ENCODE peak calls at places on chromosomes 3 and 15, in nine cellular contexts. One of them, this sample, is unnamed.

GRCh38 chr15:101167366-101167790 is 84.5 kb downstream of the CHSY1 start:
- DNase-seq in ovary: no peak
- DNase-seq in CD4-positive, alpha-beta T cell: no peak
- DNase-seq in right cardiac atrium: no peak
- DNase-seq in psoas muscle: no peak
- DNase-seq in heart left ventricle: no peak
- DNase-seq in GM23248: no peak
- DNase-seq in dorsolateral prefrontal cortex: no peak
- DNase-seq in CD8-positive, alpha-beta memory T cell: no peak
- DNase-seq in this sample: no peak

GRCh38 chr3:25620508-25620907 is 44.2 kb downstream of the TOP2B start:
- DNase-seq in CD4-positive, alpha-beta T cell: no peak
- DNase-seq in dorsolateral prefrontal cortex: no peak
- DNase-seq in right cardiac atrium: no peak
- DNase-seq in CD8-positive, alpha-beta memory T cell: no peak
- DNase-seq in psoas muscle: no peak
- DNase-seq in ovary: no peak
- DNase-seq in heart left ventricle: no peak
- DNase-seq in GM23248: no peak
- DNase-seq in this sample: no peak

GRCh38 chr3:147361671-147362420 is 44.5 kb downstream of the ZIC4 start:
- DNase-seq in GM23248: peak; percentile 41
- DNase-seq in ovary: no peak
- DNase-seq in CD4-positive, alpha-beta T cell: no peak
- DNase-seq in CD8-positive, alpha-beta memory T cell: no peak
- DNase-seq in psoas muscle: peak; percentile 70
- DNase-seq in heart left ventricle: no peak
- DNase-seq in dorsolateral prefrontal cortex: no peak
- DNase-seq in right cardiac atrium: peak; percentile 37
- DNase-seq in this sample: peak; percentile 16

GRCh38 chr3:36164400-36164799 is 215.9 kb upstream of the STAC start:
- DNase-seq in CD8-positive, alpha-beta memory T cell: no peak
- DNase-seq in ovary: no peak
- DNase-seq in GM23248: no peak
- DNase-seq in psoas muscle: no peak
- DNase-seq in dorsolateral prefrontal cortex: no peak
- DNase-seq in right cardiac atrium: no peak
- DNase-seq in CD4-positive, alpha-beta T cell: no peak
- DNase-seq in heart left ventricle: no peak
- DNase-seq in this sample: no peak

GRCh38 chr3:184977796-184978195 is 165.8 kb downstream of the VPS8 start:
- DNase-seq in dorsolateral prefrontal cortex: no peak
- DNase-seq in CD8-positive, alpha-beta memory T cell: no peak
- DNase-seq in right cardiac atrium: no peak
- DNase-seq in heart left ventricle: no peak
- DNase-seq in CD4-positive, alpha-beta T cell: no peak
- DNase-seq in ovary: no peak
- DNase-seq in GM23248: no peak
- DNase-seq in psoas muscle: no peak
- DNase-seq in this sample: no peak

GRCh38 chr3:11582123-11582968 is 61.4 kb downstream of the VGLL4 start:
- DNase-seq in right cardiac atrium: peak; percentile 84
- DNase-seq in CD4-positive, alpha-beta T cell: no peak
- DNase-seq in ovary: peak; percentile 84
- DNase-seq in GM23248: peak; percentile 91
- DNase-seq in psoas muscle: peak; percentile 76
- DNase-seq in dorsolateral prefrontal cortex: peak; percentile 83
- DNase-seq in heart left ventricle: peak; percentile 82
- DNase-seq in CD8-positive, alpha-beta memory T cell: no peak
- DNase-seq in this sample: peak; percentile 66

GRCh38 chr3:181313379-181313778 is 323.8 kb upstream of the DNAJC19 start:
- DNase-seq in CD4-positive, alpha-beta T cell: no peak
- DNase-seq in heart left ventricle: no peak
- DNase-seq in ovary: no peak
- DNase-seq in psoas muscle: no peak
- DNase-seq in dorsolateral prefrontal cortex: no peak
- DNase-seq in right cardiac atrium: no peak
- DNase-seq in CD8-positive, alpha-beta memory T cell: no peak
- DNase-seq in GM23248: no peak
- DNase-seq in this sample: no peak

GRCh38 chr3:20361000-20361399 is 175.0 kb upstream of the SGO1 start:
- DNase-seq in right cardiac atrium: no peak
- DNase-seq in GM23248: no peak
- DNase-seq in psoas muscle: no peak
- DNase-seq in CD8-positive, alpha-beta memory T cell: no peak
- DNase-seq in CD4-positive, alpha-beta T cell: no peak
- DNase-seq in dorsolateral prefrontal cortex: no peak
- DNase-seq in ovary: no peak
- DNase-seq in heart left ventricle: no peak
- DNase-seq in this sample: no peak

GRCh38 chr15:30926161-30926560 is 22.4 kb downstream of the FAN1 start:
- DNase-seq in right cardiac atrium: no peak
- DNase-seq in ovary: no peak
- DNase-seq in psoas muscle: no peak
- DNase-seq in GM23248: no peak
- DNase-seq in CD8-positive, alpha-beta memory T cell: no peak
- DNase-seq in dorsolateral prefrontal cortex: no peak
- DNase-seq in heart left ventricle: no peak
- DNase-seq in CD4-positive, alpha-beta T cell: no peak
- DNase-seq in this sample: no peak

GRCh38 chr3:134753999-134754742 is 40.9 kb upstream of the EPHB1 start:
- DNase-seq in CD8-positive, alpha-beta memory T cell: no peak
- DNase-seq in heart left ventricle: no peak
- DNase-seq in GM23248: peak; percentile 15
- DNase-seq in dorsolateral prefrontal cortex: no peak
- DNase-seq in CD4-positive, alpha-beta T cell: no peak
- DNase-seq in psoas muscle: peak; percentile 54
- DNase-seq in ovary: no peak
- DNase-seq in right cardiac atrium: no peak
- DNase-seq in this sample: no peak

DNA sequence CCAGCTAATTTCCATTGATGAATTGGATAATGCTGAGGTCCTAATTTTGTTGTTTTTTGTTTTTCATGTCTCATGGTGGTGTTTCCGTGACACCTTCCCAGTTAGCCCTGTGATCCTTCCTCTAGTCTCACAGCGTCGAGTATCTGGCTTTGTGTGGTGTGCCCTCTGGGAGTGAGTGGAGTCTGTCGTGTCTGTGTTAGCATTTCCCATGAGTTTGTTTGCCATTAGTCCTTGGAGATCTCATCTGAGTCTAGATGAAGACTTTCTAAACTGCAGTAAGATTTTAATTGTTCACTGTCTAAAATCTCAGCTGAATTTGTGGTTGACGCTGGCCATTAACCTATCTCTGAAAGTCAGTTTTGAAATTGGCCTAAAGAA is 224.2 kb downstream of the ITPR1 start:
- DNase-seq in psoas muscle: no peak
- DNase-seq in CD8-positive, alpha-beta memory T cell: no peak
- DNase-seq in right cardiac atrium: no peak
- DNase-seq in heart left ventricle: no peak
- DNase-seq in ovary: no peak
- DNase-seq in CD4-positive, alpha-beta T cell: no peak
- DNase-seq in dorsolateral prefrontal cortex: no peak
- DNase-seq in GM23248: no peak
- DNase-seq in this sample: no peak
- H3K27ac ChIP-seq in psoas muscle: peak overlapping the region; percentile 76
- H3K27ac ChIP-seq in CD8-positive, alpha-beta memory T cell: no peak overlapping the region
- H3K27ac ChIP-seq in right cardiac atrium: no peak overlapping the region
- H3K27ac ChIP-seq in heart left ventricle: no peak overlapping the region
- H3K27ac ChIP-seq in ovary: peak overlapping the region; percentile 53
- H3K27ac ChIP-seq in CD4-positive, alpha-beta T cell: no peak overlapping the region
- H3K27ac ChIP-seq in dorsolateral prefrontal cortex: no peak overlapping the region
- H3K27ac ChIP-seq in GM23248: peak overlapping the region; percentile 35
- H3K27ac ChIP-seq in this sample: peak overlapping the region; percentile 56

GRCh38 chr15:40398413-40398873 is 7.2 kb upstream of the IVD start:
- DNase-seq in right cardiac atrium: no peak
- DNase-seq in psoas muscle: no peak
- DNase-seq in ovary: no peak
- DNase-seq in heart left ventricle: no peak
- DNase-seq in CD4-positive, alpha-beta T cell: no peak
- DNase-seq in GM23248: no peak
- DNase-seq in dorsolateral prefrontal cortex: no peak
- DNase-seq in CD8-positive, alpha-beta memory T cell: no peak
- DNase-seq in this sample: no peak

GRCh38 chr15:40388941-40389823 is 6.7 kb downstream of the KNSTRN start:
- DNase-seq in CD4-positive, alpha-beta T cell: no peak
- DNase-seq in dorsolateral prefrontal cortex: no peak
- DNase-seq in ovary: no peak
- DNase-seq in CD8-positive, alpha-beta memory T cell: no peak
- DNase-seq in GM23248: no peak
- DNase-seq in heart left ventricle: no peak
- DNase-seq in right cardiac atrium: no peak
- DNase-seq in psoas muscle: no peak
- DNase-seq in this sample: no peak

GRCh38 chr15:40397688-40398412 is 7.7 kb upstream of the IVD start:
- DNase-seq in GM23248: no peak
- DNase-seq in dorsolateral prefrontal cortex: no peak
- DNase-seq in right cardiac atrium: no peak
- DNase-seq in psoas muscle: no peak
- DNase-seq in heart left ventricle: no peak
- DNase-seq in ovary: no peak
- DNase-seq in CD4-positive, alpha-beta T cell: no peak
- DNase-seq in CD8-positive, alpha-beta memory T cell: no peak
- DNase-seq in this sample: no peak

GRCh38 chr15:40389824-40390595 is 7.5 kb downstream of the KNSTRN start:
- DNase-seq in CD8-positive, alpha-beta memory T cell: no peak
- DNase-seq in CD4-positive, alpha-beta T cell: no peak
- DNase-seq in psoas muscle: no peak
- DNase-seq in heart left ventricle: no peak
- DNase-seq in GM23248: peak; percentile 13
- DNase-seq in right cardiac atrium: no peak
- DNase-seq in ovary: no peak
- DNase-seq in dorsolateral prefrontal cortex: no peak
- DNase-seq in this sample: no peak

DNA sequence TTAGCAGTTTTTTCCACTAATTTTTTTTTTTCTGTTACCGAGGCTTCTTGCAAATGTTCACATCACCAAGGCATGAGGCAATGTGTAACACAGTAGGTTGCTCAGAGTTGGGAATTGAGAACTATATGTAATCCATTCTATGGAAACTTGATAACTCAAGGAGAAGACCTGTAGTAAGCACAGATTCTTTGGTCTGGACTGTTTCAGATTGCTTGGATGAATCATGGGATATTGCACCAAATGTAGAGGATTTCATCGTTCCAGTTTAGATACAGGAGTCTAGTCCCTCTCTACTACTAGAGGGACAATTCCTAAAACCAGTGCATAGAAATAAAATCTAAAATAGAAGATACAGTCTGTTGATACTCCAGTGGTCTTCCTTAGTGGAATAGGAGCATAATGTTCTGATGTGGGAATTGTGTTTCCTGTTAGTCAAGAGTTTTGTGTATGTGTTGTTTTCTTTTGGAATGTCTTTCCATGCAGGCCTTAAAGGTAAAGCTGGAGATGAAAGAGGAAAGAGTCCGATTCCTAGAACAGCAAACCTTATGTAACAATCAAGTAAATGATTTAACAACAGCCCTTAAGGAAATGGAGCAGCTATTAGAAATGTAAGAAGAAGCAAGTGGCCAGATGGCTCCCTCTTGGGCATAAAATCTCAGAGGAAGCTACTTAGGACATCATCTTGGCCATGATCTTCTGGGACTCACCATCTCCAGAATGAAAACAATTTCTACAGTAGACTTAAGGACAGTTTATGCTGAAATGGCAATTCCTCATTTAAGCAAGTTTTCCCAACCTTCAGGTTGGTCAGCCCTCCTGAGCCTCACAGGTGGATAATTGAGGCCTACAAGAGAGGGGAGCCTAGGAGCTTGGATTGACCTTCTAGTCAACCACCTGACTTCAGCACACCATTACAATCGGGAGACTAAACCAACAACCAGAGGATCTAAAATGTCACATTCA is 10.7 kb downstream of the KNSTRN start:
- DNase-seq in CD4-positive, alpha-beta T cell: no peak
- DNase-seq in heart left ventricle: no peak
- DNase-seq in CD8-positive, alpha-beta memory T cell: no peak
- DNase-seq in right cardiac atrium: no peak
- DNase-seq in dorsolateral prefrontal cortex: no peak
- DNase-seq in psoas muscle: no peak
- DNase-seq in GM23248: peak; percentile 46
- DNase-seq in ovary: no peak
- DNase-seq in this sample: no peak
- H3K27ac ChIP-seq in CD4-positive, alpha-beta T cell: no peak overlapping the region
- H3K27ac ChIP-seq in heart left ventricle: no peak overlapping the region
- H3K27ac ChIP-seq in CD8-positive, alpha-beta memory T cell: no peak overlapping the region
- H3K27ac ChIP-seq in right cardiac atrium: no peak overlapping the region
- H3K27ac ChIP-seq in dorsolateral prefrontal cortex: no peak overlapping the region
- H3K27ac ChIP-seq in psoas muscle: no peak overlapping the region
- H3K27ac ChIP-seq in GM23248: peak overlapping the region; percentile 57
- H3K27ac ChIP-seq in ovary: no peak overlapping the region
- H3K27ac ChIP-seq in this sample: no peak overlapping the region

DNA sequence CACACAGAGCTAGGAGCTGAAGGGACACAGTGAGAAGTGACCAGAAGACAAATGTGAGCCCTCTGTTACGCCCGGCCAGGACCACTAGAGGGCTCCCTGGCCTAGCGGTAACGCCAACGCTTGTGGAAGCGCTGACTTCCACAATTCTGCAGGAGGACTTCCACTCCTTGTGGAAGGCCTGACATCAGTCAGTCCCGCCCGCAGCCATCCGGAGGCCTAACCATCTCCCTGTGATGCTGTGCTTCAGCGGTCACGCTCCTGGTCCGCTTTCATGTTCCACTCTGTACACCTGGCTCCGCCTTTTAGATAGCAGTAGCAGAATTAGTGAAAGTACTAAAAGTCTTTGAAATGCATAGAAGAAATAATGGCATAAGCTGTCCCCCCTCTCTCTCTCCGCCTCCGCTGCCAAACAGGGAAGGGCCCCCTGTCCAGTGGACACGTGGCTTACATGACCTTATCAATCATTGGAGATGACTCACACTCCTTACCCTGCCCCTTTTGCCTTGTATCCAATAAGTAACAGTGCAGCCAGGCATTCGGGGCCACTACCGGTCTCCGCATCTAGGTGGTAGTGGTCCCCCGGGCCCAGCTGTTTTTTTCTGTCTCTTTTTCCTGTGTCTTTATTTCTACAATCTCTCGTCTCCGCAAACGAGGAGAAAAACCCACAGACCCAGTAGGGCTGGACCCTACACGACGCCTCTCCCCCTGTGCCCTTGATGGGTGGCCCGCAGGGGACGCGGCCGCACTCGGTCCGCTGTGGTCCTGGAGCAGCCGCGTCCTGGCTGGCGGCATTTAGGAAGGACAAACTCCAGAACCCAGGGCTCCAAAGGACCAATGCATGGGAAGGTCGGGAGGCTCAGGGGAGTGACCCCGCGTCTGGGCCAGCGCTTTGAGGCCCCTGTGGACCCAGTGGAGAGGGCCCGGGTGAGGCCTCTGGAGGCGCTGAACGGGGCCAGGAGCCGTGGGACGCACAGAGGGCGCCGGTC is 27.0 kb upstream of the RPL32 start:
- DNase-seq in heart left ventricle: peak; percentile 86
- DNase-seq in CD4-positive, alpha-beta T cell: peak; percentile 12
- DNase-seq in ovary: peak; percentile 85
- DNase-seq in CD8-positive, alpha-beta memory T cell: peak; percentile 45
- DNase-seq in GM23248: peak; percentile 94
- DNase-seq in dorsolateral prefrontal cortex: peak; percentile 91
- DNase-seq in right cardiac atrium: peak; percentile 92
- DNase-seq in psoas muscle: peak; percentile 92
- DNase-seq in this sample: peak; percentile 79
- H3K27ac ChIP-seq in heart left ventricle: no peak overlapping the region
- H3K27ac ChIP-seq in CD4-positive, alpha-beta T cell: no peak overlapping the region
- H3K27ac ChIP-seq in ovary: no peak overlapping the region
- H3K27ac ChIP-seq in CD8-positive, alpha-beta memory T cell: peak overlapping the region; percentile 31
- H3K27ac ChIP-seq in GM23248: no peak overlapping the region
- H3K27ac ChIP-seq in dorsolateral prefrontal cortex: no peak overlapping the region
- H3K27ac ChIP-seq in right cardiac atrium: no peak overlapping the region
- H3K27ac ChIP-seq in psoas muscle: no peak overlapping the region
- H3K27ac ChIP-seq in this sample: no peak overlapping the region

GRCh38 chr15:85414991-85415390 is 34.6 kb downstream of the AKAP13 start:
- DNase-seq in CD4-positive, alpha-beta T cell: no peak
- DNase-seq in GM23248: no peak
- DNase-seq in CD8-positive, alpha-beta memory T cell: no peak
- DNase-seq in dorsolateral prefrontal cortex: no peak
- DNase-seq in ovary: no peak
- DNase-seq in psoas muscle: no peak
- DNase-seq in heart left ventricle: no peak
- DNase-seq in right cardiac atrium: no peak
- DNase-seq in this sample: no peak
- H3K27ac ChIP-seq in CD4-positive, alpha-beta T cell: no peak overlapping the region
- H3K27ac ChIP-seq in GM23248: peak overlapping the region; percentile 64
- H3K27ac ChIP-seq in CD8-positive, alpha-beta memory T cell: no peak overlapping the region
- H3K27ac ChIP-seq in dorsolateral prefrontal cortex: no peak overlapping the region
- H3K27ac ChIP-seq in ovary: no peak overlapping the region
- H3K27ac ChIP-seq in psoas muscle: no peak overlapping the region
- H3K27ac ChIP-seq in heart left ventricle: no peak overlapping the region
- H3K27ac ChIP-seq in right cardiac atrium: no peak overlapping the region
- H3K27ac ChIP-seq in this sample: peak overlapping the region; percentile 91

This sample was measured in brain microvascular endothelial cell.